ENCODE peak calls at places on chromosomes 2 and 18, in seven cellular contexts. E, V, Q, D, J, I and Y are unnamed samples.

GRCh38 chr2:127453392-127454171 is 35.4 kb downstream of the PROC start:
- DNase-seq in V (no peak), D (no peak), J (no peak), I (no peak), E (peak), Q (no peak), Y (no peak)

GRCh38 chr2:190791983-190792575 is 88.5 kb upstream of the GLS start:
- DNase-seq in V (no peak), D (no peak), E (no peak), J (no peak), Q (no peak), I (no peak), Y (no peak)

GRCh38 chr2:7190587-7191320 is 273.5 kb downstream of the RNF144A start:
- DNase-seq in D (no peak), I (no peak), Q (no peak), E (no peak), J (no peak), V (no peak), Y (no peak)

GRCh38 chr18:43590182-43590903 is 313.1 kb upstream of the SYT4 start:
- DNase-seq in E (no peak), I (no peak), V (no peak), D (no peak), J (no peak), Q (no peak), Y (no peak)

GRCh38 chr2:54879598-54880355 is 156.3 kb downstream of the EML6 start:
- DNase-seq in V (no peak), I (no peak), E (no peak), J (no peak), Q (no peak), D (no peak), Y (no peak)

GRCh38 chr18:77423468-77423867 is 173.8 kb downstream of the GALR1 start:
- DNase-seq in I (no peak), J (no peak), Q (no peak), E (no peak), D (no peak), V (no peak), Y (no peak)

GRCh38 chr2:241019441-241020139 is 21.2 kb downstream of the SNED1 start:
- DNase-seq in V (no peak), E (no peak), Q (no peak), D (no peak), J (no peak), I (no peak), Y (no peak)

GRCh38 chr2:98815795-98816194 is 84.9 kb upstream of the MGAT4A start:
- DNase-seq in V (no peak), Q (no peak), J (no peak), E (no peak), I (peak), D (no peak), Y (no peak)

GRCh38 chr2:158716091-158716815 is 78.9 kb upstream of the DAPL1 start:
- DNase-seq in E (peak), J (no peak), V (no peak), I (no peak), D (no peak), Q (no peak), Y (no peak)

GRCh38 chr2:237674731-237675276 is 47.4 kb downstream of the LRRFIP1 start:
- DNase-seq in V (no peak), D (peak), I (peak), J (peak), E (peak), Q (peak), Y (peak)

GRCh38 chr2:120132190-120132589 is 91.0 kb downstream of the TMEM185B start:
- DNase-seq in Q (no peak), J (no peak), I (no peak), V (no peak), D (no peak), E (peak), Y (no peak)

GRCh38 chr2:235024951-235025773 is 73.3 kb downstream of the SH3BP4 start:
- DNase-seq in I (no peak), D (no peak), Q (no peak), J (no peak), E (no peak), V (no peak), Y (no peak)

GRCh38 chr2:223747392-223748042 is 89.9 kb downstream of the AP1S3 start:
- DNase-seq in I (no peak), V (no peak), Q (no peak), E (no peak), J (no peak), D (no peak), Y (no peak)

GRCh38 chr18:4106407-4107033 is 348.6 kb downstream of the DLGAP1 start:
- DNase-seq in J (peak), V (peak), E (peak), D (peak), Q (peak), I (no peak), Y (peak)

DNA sequence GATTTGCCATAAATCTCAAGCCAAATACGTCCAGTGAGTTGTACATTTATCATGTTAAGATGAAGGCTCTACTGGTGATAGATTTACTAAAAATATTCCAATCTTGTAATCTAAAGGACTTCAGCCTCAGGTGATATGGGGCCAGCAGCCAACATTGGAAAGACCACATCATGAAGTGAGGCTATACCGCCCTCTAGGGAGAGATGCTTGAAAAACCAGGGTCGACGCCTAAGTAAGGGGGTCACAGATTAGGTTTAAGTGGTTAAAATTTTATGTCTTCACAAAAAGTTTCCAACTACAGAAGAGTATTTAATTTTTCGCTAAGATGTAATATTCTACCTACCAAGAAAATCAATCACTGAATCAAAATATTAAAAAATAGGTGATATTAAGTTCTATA is 33.3 kb downstream of the DOCK10 start:
- DNase-seq in Q (no peak), D (peak), E (no peak), I (no peak), J (no peak), V (no peak), Y (no peak)
- TF ChIP-seq CTCF in Q (peak), D (peak), E (peak), I (no peak), J (no peak), V (peak), Y (peak)

GRCh38 chr2:109054865-109055264 is 65.8 kb upstream of the EDAR start:
- DNase-seq in D (no peak), V (no peak), E (no peak), I (no peak), J (no peak), Q (no peak), Y (no peak)
- TF ChIP-seq CTCF in D (no peak), V (no peak), E (no peak), I (no peak), J (no peak), Q (no peak), Y (no peak)

GRCh38 chr2:45943231-45944044 is 292.0 kb downstream of the PRKCE start:
- DNase-seq in D (no peak), Q (no peak), E (no peak), I (peak), V (no peak), J (no peak), Y (no peak)
- TF ChIP-seq CTCF in D (no peak), Q (no peak), E (no peak), I (no peak), V (no peak), J (no peak), Y (no peak)

GRCh38 chr18:11165138-11165537 is 15.8 kb upstream of the PIEZO2 start:
- DNase-seq in I (no peak), V (no peak), E (no peak), Q (no peak), J (no peak), D (no peak), Y (no peak)

GRCh38 chr18:11165952-11166351 is 16.6 kb upstream of the PIEZO2 start:
- DNase-seq in D (no peak), E (no peak), J (no peak), V (no peak), I (no peak), Q (no peak), Y (no peak)

GRCh38 chr18:11160303-11160702 is 10.9 kb upstream of the PIEZO2 start:
- DNase-seq in Q (no peak), I (no peak), V (no peak), J (no peak), D (no peak), E (no peak), Y (no peak)

GRCh38 chr18:11162889-11163288 is 13.5 kb upstream of the PIEZO2 start:
- DNase-seq in Q (no peak), V (no peak), J (no peak), D (no peak), I (no peak), E (no peak), Y (no peak)

DNA sequence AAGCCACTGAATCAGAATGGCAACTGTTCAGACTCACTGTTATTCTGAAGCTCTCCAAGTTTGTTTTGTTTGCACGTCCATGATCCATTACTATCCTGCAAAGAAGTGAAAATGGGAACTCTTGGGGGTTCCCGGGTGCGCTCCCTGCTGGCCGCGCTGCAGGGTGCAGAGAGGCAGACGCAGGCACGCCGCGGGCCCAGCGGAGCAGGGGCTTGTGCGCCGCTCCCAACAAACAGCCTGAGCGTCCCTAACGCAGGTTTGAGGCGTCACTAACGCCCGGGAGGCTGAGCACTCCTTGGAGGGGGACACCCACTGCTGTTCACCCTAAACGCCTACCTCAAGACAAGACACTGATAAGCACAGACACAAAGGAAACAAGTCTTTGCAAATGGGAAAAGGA is 14.3 kb upstream of the PIEZO2 start:
- DNase-seq in Q (peak), V (no peak), J (no peak), I (no peak), E (peak), D (no peak), Y (no peak)
- TF ChIP-seq CTCF in Q (peak), V (no peak), J (peak), I (no peak), E (peak), D (no peak), Y (peak)

DNA sequence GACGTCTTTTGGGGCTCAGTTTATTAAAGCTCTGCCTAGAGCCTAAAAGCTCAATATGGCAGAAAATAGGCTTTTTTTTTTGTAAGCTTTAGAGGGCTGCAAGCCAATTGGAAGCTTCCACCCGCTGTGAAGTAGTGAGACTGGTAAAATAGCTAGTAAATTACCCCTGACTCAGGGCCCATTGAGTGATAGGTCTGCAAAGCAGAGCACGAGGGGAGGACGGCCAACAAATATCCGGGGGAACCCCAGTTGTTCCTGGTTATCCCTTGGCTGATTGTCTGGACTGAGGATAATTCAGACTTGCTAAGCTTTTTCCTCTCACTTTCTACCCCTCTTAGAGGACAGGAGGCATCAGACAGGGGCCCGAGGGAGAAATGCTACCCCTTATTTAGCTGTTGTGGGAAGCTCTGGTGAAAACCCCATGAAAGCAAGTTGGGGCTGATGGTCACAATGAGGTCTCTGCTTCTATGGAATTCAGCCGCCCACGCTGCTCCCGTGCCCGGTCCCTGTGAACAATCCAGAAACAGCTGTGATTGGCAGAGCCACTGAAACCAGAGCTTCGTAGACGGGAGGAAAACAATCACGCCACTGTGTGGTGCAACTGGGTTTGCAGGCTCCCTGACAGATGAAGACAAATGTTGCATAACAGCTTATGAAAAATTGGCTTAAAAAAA is 141.9 kb upstream of the LGALSL start:
- DNase-seq in J (peak), D (no peak), V (peak), I (peak), E (peak), Q (peak), Y (no peak)
- TF ChIP-seq CTCF in J (peak), D (no peak), V (peak), I (peak), E (peak), Q (peak), Y (peak)